ENCODE peak calls at places on chromosomes 3 and 15, in eight cellular contexts. One of them, this sample, is unnamed.

GRCh38 chr3:110494728-110495127 is 576.9 kb upstream of the NECTIN3 start:
- DNase-seq in activated CD8-positive, alpha-beta memory T cell treated with anti-CD3 and anti-CD28 coated beads, Interleukin-2, amount 10 ng/mL, durations not matched to agents 7 days and 5 days: no peak
- DNase-seq in HFFc6: no peak
- DNase-seq in activated CD8-positive, alpha-beta T cell treated with anti-CD3 and anti-CD28 coated beads for 36 hours: no peak
- DNase-seq in stimulated activated CD4-positive, alpha-beta T cell treated with anti-CD3 and anti-CD28 coated beads, Interleukin-4, amount 100 ng/mL, for 1 hour: no peak
- DNase-seq in endothelial cell: no peak
- DNase-seq in NCI-H1092: no peak
- DNase-seq in AG20443: no peak
- DNase-seq in this sample: no peak

GRCh38 chr15:56754993-56755392 is 21.7 kb upstream of the ZNF280D start:
- DNase-seq in activated CD8-positive, alpha-beta memory T cell treated with anti-CD3 and anti-CD28 coated beads, Interleukin-2, amount 10 ng/mL, durations not matched to agents 7 days and 5 days: no peak
- DNase-seq in HFFc6: no peak
- DNase-seq in activated CD8-positive, alpha-beta T cell treated with anti-CD3 and anti-CD28 coated beads for 36 hours: no peak
- DNase-seq in stimulated activated CD4-positive, alpha-beta T cell treated with anti-CD3 and anti-CD28 coated beads, Interleukin-4, amount 100 ng/mL, for 1 hour: no peak
- DNase-seq in endothelial cell: no peak
- DNase-seq in NCI-H1092: no peak
- DNase-seq in AG20443: peak
- DNase-seq in this sample: no peak

GRCh38 chr3:15164356-15164755 is 41.7 kb upstream of the CAPN7 start:
- DNase-seq in activated CD8-positive, alpha-beta memory T cell treated with anti-CD3 and anti-CD28 coated beads, Interleukin-2, amount 10 ng/mL, durations not matched to agents 7 days and 5 days: no peak
- DNase-seq in HFFc6: no peak
- DNase-seq in activated CD8-positive, alpha-beta T cell treated with anti-CD3 and anti-CD28 coated beads for 36 hours: no peak
- DNase-seq in stimulated activated CD4-positive, alpha-beta T cell treated with anti-CD3 and anti-CD28 coated beads, Interleukin-4, amount 100 ng/mL, for 1 hour: no peak
- DNase-seq in endothelial cell: no peak
- DNase-seq in NCI-H1092: no peak
- DNase-seq in AG20443: peak
- DNase-seq in this sample: no peak

GRCh38 chr15:39580630-39581500 is at the start of gene THBS1:
- DNase-seq in activated CD8-positive, alpha-beta memory T cell treated with anti-CD3 and anti-CD28 coated beads, Interleukin-2, amount 10 ng/mL, durations not matched to agents 7 days and 5 days: no peak
- DNase-seq in HFFc6: peak
- DNase-seq in activated CD8-positive, alpha-beta T cell treated with anti-CD3 and anti-CD28 coated beads for 36 hours: peak
- DNase-seq in stimulated activated CD4-positive, alpha-beta T cell treated with anti-CD3 and anti-CD28 coated beads, Interleukin-4, amount 100 ng/mL, for 1 hour: peak
- DNase-seq in endothelial cell: peak
- DNase-seq in NCI-H1092: no peak
- DNase-seq in AG20443: peak
- DNase-seq in this sample: peak

GRCh38 chr15:33443699-33444098 is 132.9 kb downstream of the RYR3 start:
- DNase-seq in activated CD8-positive, alpha-beta memory T cell treated with anti-CD3 and anti-CD28 coated beads, Interleukin-2, amount 10 ng/mL, durations not matched to agents 7 days and 5 days: no peak
- DNase-seq in HFFc6: no peak
- DNase-seq in activated CD8-positive, alpha-beta T cell treated with anti-CD3 and anti-CD28 coated beads for 36 hours: no peak
- DNase-seq in stimulated activated CD4-positive, alpha-beta T cell treated with anti-CD3 and anti-CD28 coated beads, Interleukin-4, amount 100 ng/mL, for 1 hour: no peak
- DNase-seq in endothelial cell: no peak
- DNase-seq in NCI-H1092: no peak
- DNase-seq in AG20443: no peak
- DNase-seq in this sample: no peak

GRCh38 chr3:100865442-100865841 is 127.8 kb downstream of the ABI3BP start:
- DNase-seq in activated CD8-positive, alpha-beta memory T cell treated with anti-CD3 and anti-CD28 coated beads, Interleukin-2, amount 10 ng/mL, durations not matched to agents 7 days and 5 days: no peak
- DNase-seq in HFFc6: peak
- DNase-seq in activated CD8-positive, alpha-beta T cell treated with anti-CD3 and anti-CD28 coated beads for 36 hours: no peak
- DNase-seq in stimulated activated CD4-positive, alpha-beta T cell treated with anti-CD3 and anti-CD28 coated beads, Interleukin-4, amount 100 ng/mL, for 1 hour: no peak
- DNase-seq in endothelial cell: no peak
- DNase-seq in NCI-H1092: no peak
- DNase-seq in AG20443: peak
- DNase-seq in this sample: no peak

GRCh38 chr3:48765376-48765775 is 48.4 kb upstream of the IP6K2 start:
- DNase-seq in activated CD8-positive, alpha-beta memory T cell treated with anti-CD3 and anti-CD28 coated beads, Interleukin-2, amount 10 ng/mL, durations not matched to agents 7 days and 5 days: no peak
- DNase-seq in HFFc6: peak
- DNase-seq in activated CD8-positive, alpha-beta T cell treated with anti-CD3 and anti-CD28 coated beads for 36 hours: no peak
- DNase-seq in stimulated activated CD4-positive, alpha-beta T cell treated with anti-CD3 and anti-CD28 coated beads, Interleukin-4, amount 100 ng/mL, for 1 hour: no peak
- DNase-seq in endothelial cell: no peak
- DNase-seq in NCI-H1092: peak
- DNase-seq in AG20443: no peak
- DNase-seq in this sample: no peak

GRCh38 chr3:17039579-17039978 is 154.8 kb downstream of the PLCL2 start:
- DNase-seq in activated CD8-positive, alpha-beta memory T cell treated with anti-CD3 and anti-CD28 coated beads, Interleukin-2, amount 10 ng/mL, durations not matched to agents 7 days and 5 days: no peak
- DNase-seq in HFFc6: peak
- DNase-seq in activated CD8-positive, alpha-beta T cell treated with anti-CD3 and anti-CD28 coated beads for 36 hours: no peak
- DNase-seq in stimulated activated CD4-positive, alpha-beta T cell treated with anti-CD3 and anti-CD28 coated beads, Interleukin-4, amount 100 ng/mL, for 1 hour: no peak
- DNase-seq in endothelial cell: no peak
- DNase-seq in NCI-H1092: no peak
- DNase-seq in AG20443: peak
- DNase-seq in this sample: no peak

GRCh38 chr3:46705751-46706572 is 4.8 kb downstream of the TMIE start:
- DNase-seq in activated CD8-positive, alpha-beta memory T cell treated with anti-CD3 and anti-CD28 coated beads, Interleukin-2, amount 10 ng/mL, durations not matched to agents 7 days and 5 days: no peak
- DNase-seq in HFFc6: peak
- DNase-seq in activated CD8-positive, alpha-beta T cell treated with anti-CD3 and anti-CD28 coated beads for 36 hours: no peak
- DNase-seq in stimulated activated CD4-positive, alpha-beta T cell treated with anti-CD3 and anti-CD28 coated beads, Interleukin-4, amount 100 ng/mL, for 1 hour: no peak
- DNase-seq in endothelial cell: no peak
- DNase-seq in NCI-H1092: no peak
- DNase-seq in AG20443: peak
- DNase-seq in this sample: no peak

GRCh38 chr3:16861432-16861831 is 23.3 kb upstream of the PLCL2 start:
- DNase-seq in activated CD8-positive, alpha-beta memory T cell treated with anti-CD3 and anti-CD28 coated beads, Interleukin-2, amount 10 ng/mL, durations not matched to agents 7 days and 5 days: no peak
- DNase-seq in HFFc6: no peak
- DNase-seq in activated CD8-positive, alpha-beta T cell treated with anti-CD3 and anti-CD28 coated beads for 36 hours: no peak
- DNase-seq in stimulated activated CD4-positive, alpha-beta T cell treated with anti-CD3 and anti-CD28 coated beads, Interleukin-4, amount 100 ng/mL, for 1 hour: no peak
- DNase-seq in endothelial cell: no peak
- DNase-seq in NCI-H1092: no peak
- DNase-seq in AG20443: no peak
- DNase-seq in this sample: no peak

GRCh38 chr15:50562735-50563640 is 16.5 kb upstream of the USP50 start:
- DNase-seq in activated CD8-positive, alpha-beta memory T cell treated with anti-CD3 and anti-CD28 coated beads, Interleukin-2, amount 10 ng/mL, durations not matched to agents 7 days and 5 days: peak
- DNase-seq in HFFc6: no peak
- DNase-seq in activated CD8-positive, alpha-beta T cell treated with anti-CD3 and anti-CD28 coated beads for 36 hours: peak
- DNase-seq in stimulated activated CD4-positive, alpha-beta T cell treated with anti-CD3 and anti-CD28 coated beads, Interleukin-4, amount 100 ng/mL, for 1 hour: no peak
- DNase-seq in endothelial cell: no peak
- DNase-seq in NCI-H1092: no peak
- DNase-seq in AG20443: peak
- DNase-seq in this sample: no peak

GRCh38 chr15:36579792-36580431 is 486 bp downstream of the CDIN1 start:
- DNase-seq in activated CD8-positive, alpha-beta memory T cell treated with anti-CD3 and anti-CD28 coated beads, Interleukin-2, amount 10 ng/mL, durations not matched to agents 7 days and 5 days: peak
- DNase-seq in HFFc6: no peak
- DNase-seq in activated CD8-positive, alpha-beta T cell treated with anti-CD3 and anti-CD28 coated beads for 36 hours: peak
- DNase-seq in stimulated activated CD4-positive, alpha-beta T cell treated with anti-CD3 and anti-CD28 coated beads, Interleukin-4, amount 100 ng/mL, for 1 hour: peak
- DNase-seq in endothelial cell: no peak
- DNase-seq in NCI-H1092: no peak
- DNase-seq in AG20443: no peak
- DNase-seq in this sample: no peak

GRCh38 chr3:171028025-171028778 is 1.7 kb upstream of the SLC2A2 start:
- DNase-seq in activated CD8-positive, alpha-beta memory T cell treated with anti-CD3 and anti-CD28 coated beads, Interleukin-2, amount 10 ng/mL, durations not matched to agents 7 days and 5 days: peak
- DNase-seq in HFFc6: peak
- DNase-seq in activated CD8-positive, alpha-beta T cell treated with anti-CD3 and anti-CD28 coated beads for 36 hours: peak
- DNase-seq in stimulated activated CD4-positive, alpha-beta T cell treated with anti-CD3 and anti-CD28 coated beads, Interleukin-4, amount 100 ng/mL, for 1 hour: peak
- DNase-seq in endothelial cell: peak
- DNase-seq in NCI-H1092: no peak
- DNase-seq in AG20443: peak
- DNase-seq in this sample: peak

GRCh38 chr15:79067434-79067833 is 23.1 kb downstream of the RASGRF1 start:
- DNase-seq in activated CD8-positive, alpha-beta memory T cell treated with anti-CD3 and anti-CD28 coated beads, Interleukin-2, amount 10 ng/mL, durations not matched to agents 7 days and 5 days: no peak
- DNase-seq in HFFc6: no peak
- DNase-seq in activated CD8-positive, alpha-beta T cell treated with anti-CD3 and anti-CD28 coated beads for 36 hours: no peak
- DNase-seq in stimulated activated CD4-positive, alpha-beta T cell treated with anti-CD3 and anti-CD28 coated beads, Interleukin-4, amount 100 ng/mL, for 1 hour: no peak
- DNase-seq in endothelial cell: no peak
- DNase-seq in NCI-H1092: no peak
- DNase-seq in AG20443: no peak
- DNase-seq in this sample: no peak

GRCh38 chr3:107962946-107963345 is 127.9 kb downstream of the CD47 start:
- DNase-seq in activated CD8-positive, alpha-beta memory T cell treated with anti-CD3 and anti-CD28 coated beads, Interleukin-2, amount 10 ng/mL, durations not matched to agents 7 days and 5 days: no peak
- DNase-seq in HFFc6: no peak
- DNase-seq in activated CD8-positive, alpha-beta T cell treated with anti-CD3 and anti-CD28 coated beads for 36 hours: no peak
- DNase-seq in stimulated activated CD4-positive, alpha-beta T cell treated with anti-CD3 and anti-CD28 coated beads, Interleukin-4, amount 100 ng/mL, for 1 hour: no peak
- DNase-seq in endothelial cell: no peak
- DNase-seq in NCI-H1092: no peak
- DNase-seq in AG20443: peak
- DNase-seq in this sample: peak

GRCh38 chr3:153414972-153415371 is 252.9 kb downstream of the RAP2B start:
- DNase-seq in activated CD8-positive, alpha-beta memory T cell treated with anti-CD3 and anti-CD28 coated beads, Interleukin-2, amount 10 ng/mL, durations not matched to agents 7 days and 5 days: no peak
- DNase-seq in HFFc6: no peak
- DNase-seq in activated CD8-positive, alpha-beta T cell treated with anti-CD3 and anti-CD28 coated beads for 36 hours: no peak
- DNase-seq in stimulated activated CD4-positive, alpha-beta T cell treated with anti-CD3 and anti-CD28 coated beads, Interleukin-4, amount 100 ng/mL, for 1 hour: no peak
- DNase-seq in endothelial cell: no peak
- DNase-seq in NCI-H1092: no peak
- DNase-seq in AG20443: no peak
- DNase-seq in this sample: no peak

GRCh38 chr3:82133070-82133606 is 371.7 kb upstream of the GBE1 start:
- DNase-seq in activated CD8-positive, alpha-beta memory T cell treated with anti-CD3 and anti-CD28 coated beads, Interleukin-2, amount 10 ng/mL, durations not matched to agents 7 days and 5 days: peak
- DNase-seq in HFFc6: peak
- DNase-seq in activated CD8-positive, alpha-beta T cell treated with anti-CD3 and anti-CD28 coated beads for 36 hours: peak
- DNase-seq in stimulated activated CD4-positive, alpha-beta T cell treated with anti-CD3 and anti-CD28 coated beads, Interleukin-4, amount 100 ng/mL, for 1 hour: peak
- DNase-seq in endothelial cell: peak
- DNase-seq in NCI-H1092: peak
- DNase-seq in AG20443: peak
- DNase-seq in this sample: peak

GRCh38 chr15:77144492-77145070 is 73.7 kb upstream of the TSPAN3 start:
- DNase-seq in activated CD8-positive, alpha-beta memory T cell treated with anti-CD3 and anti-CD28 coated beads, Interleukin-2, amount 10 ng/mL, durations not matched to agents 7 days and 5 days: no peak
- DNase-seq in HFFc6: peak
- DNase-seq in activated CD8-positive, alpha-beta T cell treated with anti-CD3 and anti-CD28 coated beads for 36 hours: no peak
- DNase-seq in stimulated activated CD4-positive, alpha-beta T cell treated with anti-CD3 and anti-CD28 coated beads, Interleukin-4, amount 100 ng/mL, for 1 hour: no peak
- DNase-seq in endothelial cell: no peak
- DNase-seq in NCI-H1092: no peak
- DNase-seq in AG20443: peak
- DNase-seq in this sample: peak

GRCh38 chr3:7015683-7016440 is 154.9 kb downstream of the GRM7 start:
- DNase-seq in activated CD8-positive, alpha-beta memory T cell treated with anti-CD3 and anti-CD28 coated beads, Interleukin-2, amount 10 ng/mL, durations not matched to agents 7 days and 5 days: no peak
- DNase-seq in HFFc6: no peak
- DNase-seq in activated CD8-positive, alpha-beta T cell treated with anti-CD3 and anti-CD28 coated beads for 36 hours: no peak
- DNase-seq in stimulated activated CD4-positive, alpha-beta T cell treated with anti-CD3 and anti-CD28 coated beads, Interleukin-4, amount 100 ng/mL, for 1 hour: no peak
- DNase-seq in endothelial cell: no peak
- DNase-seq in NCI-H1092: no peak
- DNase-seq in AG20443: no peak
- DNase-seq in this sample: no peak

GRCh38 chr15:44066211-44066827 is 128.8 kb downstream of the FRMD5 start:
- DNase-seq in activated CD8-positive, alpha-beta memory T cell treated with anti-CD3 and anti-CD28 coated beads, Interleukin-2, amount 10 ng/mL, durations not matched to agents 7 days and 5 days: peak
- DNase-seq in HFFc6: peak
- DNase-seq in activated CD8-positive, alpha-beta T cell treated with anti-CD3 and anti-CD28 coated beads for 36 hours: peak
- DNase-seq in stimulated activated CD4-positive, alpha-beta T cell treated with anti-CD3 and anti-CD28 coated beads, Interleukin-4, amount 100 ng/mL, for 1 hour: peak
- DNase-seq in endothelial cell: peak
- DNase-seq in NCI-H1092: peak
- DNase-seq in AG20443: peak
- DNase-seq in this sample: peak

GRCh38 chr3:87288486-87288885 is 12.1 kb upstream of the POU1F1 start:
- DNase-seq in activated CD8-positive, alpha-beta memory T cell treated with anti-CD3 and anti-CD28 coated beads, Interleukin-2, amount 10 ng/mL, durations not matched to agents 7 days and 5 days: no peak
- DNase-seq in HFFc6: no peak
- DNase-seq in activated CD8-positive, alpha-beta T cell treated with anti-CD3 and anti-CD28 coated beads for 36 hours: no peak
- DNase-seq in stimulated activated CD4-positive, alpha-beta T cell treated with anti-CD3 and anti-CD28 coated beads, Interleukin-4, amount 100 ng/mL, for 1 hour: no peak
- DNase-seq in endothelial cell: no peak
- DNase-seq in NCI-H1092: no peak
- DNase-seq in AG20443: no peak
- DNase-seq in this sample: no peak

GRCh38 chr3:48434591-48435222 is 4.8 kb upstream of the PLXNB1 start:
- DNase-seq in activated CD8-positive, alpha-beta memory T cell treated with anti-CD3 and anti-CD28 coated beads, Interleukin-2, amount 10 ng/mL, durations not matched to agents 7 days and 5 days: no peak
- DNase-seq in HFFc6: no peak
- DNase-seq in activated CD8-positive, alpha-beta T cell treated with anti-CD3 and anti-CD28 coated beads for 36 hours: peak
- DNase-seq in stimulated activated CD4-positive, alpha-beta T cell treated with anti-CD3 and anti-CD28 coated beads, Interleukin-4, amount 100 ng/mL, for 1 hour: no peak
- DNase-seq in endothelial cell: no peak
- DNase-seq in NCI-H1092: no peak
- DNase-seq in AG20443: no peak
- DNase-seq in this sample: no peak

GRCh38 chr15:34470892-34471291 is 33.3 kb upstream of the GOLGA8A start:
- DNase-seq in activated CD8-positive, alpha-beta memory T cell treated with anti-CD3 and anti-CD28 coated beads, Interleukin-2, amount 10 ng/mL, durations not matched to agents 7 days and 5 days: no peak
- DNase-seq in HFFc6: no peak
- DNase-seq in activated CD8-positive, alpha-beta T cell treated with anti-CD3 and anti-CD28 coated beads for 36 hours: peak
- DNase-seq in stimulated activated CD4-positive, alpha-beta T cell treated with anti-CD3 and anti-CD28 coated beads, Interleukin-4, amount 100 ng/mL, for 1 hour: no peak
- DNase-seq in endothelial cell: no peak
- DNase-seq in NCI-H1092: no peak
- DNase-seq in AG20443: no peak
- DNase-seq in this sample: no peak

GRCh38 chr3:30161370-30161769 is 445.0 kb upstream of the TGFBR2 start:
- DNase-seq in activated CD8-positive, alpha-beta memory T cell treated with anti-CD3 and anti-CD28 coated beads, Interleukin-2, amount 10 ng/mL, durations not matched to agents 7 days and 5 days: no peak
- DNase-seq in HFFc6: peak
- DNase-seq in activated CD8-positive, alpha-beta T cell treated with anti-CD3 and anti-CD28 coated beads for 36 hours: no peak
- DNase-seq in stimulated activated CD4-positive, alpha-beta T cell treated with anti-CD3 and anti-CD28 coated beads, Interleukin-4, amount 100 ng/mL, for 1 hour: no peak
- DNase-seq in endothelial cell: no peak
- DNase-seq in NCI-H1092: no peak
- DNase-seq in AG20443: peak
- DNase-seq in this sample: no peak

GRCh38 chr15:45333550-45333949 is 44.8 kb downstream of the GATM start:
- DNase-seq in activated CD8-positive, alpha-beta memory T cell treated with anti-CD3 and anti-CD28 coated beads, Interleukin-2, amount 10 ng/mL, durations not matched to agents 7 days and 5 days: no peak
- DNase-seq in HFFc6: peak
- DNase-seq in activated CD8-positive, alpha-beta T cell treated with anti-CD3 and anti-CD28 coated beads for 36 hours: no peak
- DNase-seq in stimulated activated CD4-positive, alpha-beta T cell treated with anti-CD3 and anti-CD28 coated beads, Interleukin-4, amount 100 ng/mL, for 1 hour: no peak
- DNase-seq in endothelial cell: no peak
- DNase-seq in NCI-H1092: no peak
- DNase-seq in AG20443: peak
- DNase-seq in this sample: peak

GRCh38 chr15:70509282-70510272 is 253.8 kb downstream of the UACA start:
- DNase-seq in activated CD8-positive, alpha-beta memory T cell treated with anti-CD3 and anti-CD28 coated beads, Interleukin-2, amount 10 ng/mL, durations not matched to agents 7 days and 5 days: no peak
- DNase-seq in HFFc6: no peak
- DNase-seq in activated CD8-positive, alpha-beta T cell treated with anti-CD3 and anti-CD28 coated beads for 36 hours: peak
- DNase-seq in stimulated activated CD4-positive, alpha-beta T cell treated with anti-CD3 and anti-CD28 coated beads, Interleukin-4, amount 100 ng/mL, for 1 hour: no peak
- DNase-seq in endothelial cell: no peak
- DNase-seq in NCI-H1092: no peak
- DNase-seq in AG20443: no peak
- DNase-seq in this sample: no peak

GRCh38 chr3:49460188-49460885 is 9.7 kb upstream of the DAG1 start:
- DNase-seq in activated CD8-positive, alpha-beta memory T cell treated with anti-CD3 and anti-CD28 coated beads, Interleukin-2, amount 10 ng/mL, durations not matched to agents 7 days and 5 days: no peak
- DNase-seq in HFFc6: no peak
- DNase-seq in activated CD8-positive, alpha-beta T cell treated with anti-CD3 and anti-CD28 coated beads for 36 hours: no peak
- DNase-seq in stimulated activated CD4-positive, alpha-beta T cell treated with anti-CD3 and anti-CD28 coated beads, Interleukin-4, amount 100 ng/mL, for 1 hour: no peak
- DNase-seq in endothelial cell: no peak
- DNase-seq in NCI-H1092: no peak
- DNase-seq in AG20443: peak
- DNase-seq in this sample: no peak

GRCh38 chr3:141575879-141576743 is 89.3 kb downstream of the RASA2 start:
- DNase-seq in activated CD8-positive, alpha-beta memory T cell treated with anti-CD3 and anti-CD28 coated beads, Interleukin-2, amount 10 ng/mL, durations not matched to agents 7 days and 5 days: no peak
- DNase-seq in HFFc6: peak
- DNase-seq in activated CD8-positive, alpha-beta T cell treated with anti-CD3 and anti-CD28 coated beads for 36 hours: no peak
- DNase-seq in stimulated activated CD4-positive, alpha-beta T cell treated with anti-CD3 and anti-CD28 coated beads, Interleukin-4, amount 100 ng/mL, for 1 hour: no peak
- DNase-seq in endothelial cell: no peak
- DNase-seq in NCI-H1092: no peak
- DNase-seq in AG20443: peak
- DNase-seq in this sample: peak

GRCh38 chr3:158261371-158261991 is 151.6 kb downstream of the RSRC1 start:
- DNase-seq in activated CD8-positive, alpha-beta memory T cell treated with anti-CD3 and anti-CD28 coated beads, Interleukin-2, amount 10 ng/mL, durations not matched to agents 7 days and 5 days: no peak
- DNase-seq in HFFc6: no peak
- DNase-seq in activated CD8-positive, alpha-beta T cell treated with anti-CD3 and anti-CD28 coated beads for 36 hours: no peak
- DNase-seq in stimulated activated CD4-positive, alpha-beta T cell treated with anti-CD3 and anti-CD28 coated beads, Interleukin-4, amount 100 ng/mL, for 1 hour: no peak
- DNase-seq in endothelial cell: no peak
- DNase-seq in NCI-H1092: no peak
- DNase-seq in AG20443: no peak
- DNase-seq in this sample: no peak

GRCh38 chr3:13822042-13822441 is 57.8 kb downstream of the WNT7A start:
- DNase-seq in activated CD8-positive, alpha-beta memory T cell treated with anti-CD3 and anti-CD28 coated beads, Interleukin-2, amount 10 ng/mL, durations not matched to agents 7 days and 5 days: no peak
- DNase-seq in HFFc6: peak
- DNase-seq in activated CD8-positive, alpha-beta T cell treated with anti-CD3 and anti-CD28 coated beads for 36 hours: peak
- DNase-seq in stimulated activated CD4-positive, alpha-beta T cell treated with anti-CD3 and anti-CD28 coated beads, Interleukin-4, amount 100 ng/mL, for 1 hour: no peak
- DNase-seq in endothelial cell: no peak
- DNase-seq in NCI-H1092: no peak
- DNase-seq in AG20443: no peak
- DNase-seq in this sample: no peak

GRCh38 chr3:136584728-136585127 is 167.4 kb downstream of the STAG1 start:
- DNase-seq in activated CD8-positive, alpha-beta memory T cell treated with anti-CD3 and anti-CD28 coated beads, Interleukin-2, amount 10 ng/mL, durations not matched to agents 7 days and 5 days: no peak
- DNase-seq in HFFc6: peak
- DNase-seq in activated CD8-positive, alpha-beta T cell treated with anti-CD3 and anti-CD28 coated beads for 36 hours: no peak
- DNase-seq in stimulated activated CD4-positive, alpha-beta T cell treated with anti-CD3 and anti-CD28 coated beads, Interleukin-4, amount 100 ng/mL, for 1 hour: no peak
- DNase-seq in endothelial cell: no peak
- DNase-seq in NCI-H1092: no peak
- DNase-seq in AG20443: no peak
- DNase-seq in this sample: no peak

GRCh38 chr3:186382217-186382885 is 20.3 kb upstream of the DGKG start:
- DNase-seq in activated CD8-positive, alpha-beta memory T cell treated with anti-CD3 and anti-CD28 coated beads, Interleukin-2, amount 10 ng/mL, durations not matched to agents 7 days and 5 days: no peak
- DNase-seq in HFFc6: no peak
- DNase-seq in activated CD8-positive, alpha-beta T cell treated with anti-CD3 and anti-CD28 coated beads for 36 hours: no peak
- DNase-seq in stimulated activated CD4-positive, alpha-beta T cell treated with anti-CD3 and anti-CD28 coated beads, Interleukin-4, amount 100 ng/mL, for 1 hour: no peak
- DNase-seq in endothelial cell: no peak
- DNase-seq in NCI-H1092: no peak
- DNase-seq in AG20443: no peak
- DNase-seq in this sample: no peak

GRCh38 chr3:8097690-8098089 is 403.9 kb upstream of the LMCD1 start:
- DNase-seq in activated CD8-positive, alpha-beta memory T cell treated with anti-CD3 and anti-CD28 coated beads, Interleukin-2, amount 10 ng/mL, durations not matched to agents 7 days and 5 days: no peak
- DNase-seq in HFFc6: no peak
- DNase-seq in activated CD8-positive, alpha-beta T cell treated with anti-CD3 and anti-CD28 coated beads for 36 hours: no peak
- DNase-seq in stimulated activated CD4-positive, alpha-beta T cell treated with anti-CD3 and anti-CD28 coated beads, Interleukin-4, amount 100 ng/mL, for 1 hour: no peak
- DNase-seq in endothelial cell: no peak
- DNase-seq in NCI-H1092: no peak
- DNase-seq in AG20443: no peak
- DNase-seq in this sample: no peak

This sample was measured in cardiac muscle cell.